ENCODE peak calls at places on chromosomes 12 and 14, in five cellular contexts. One of them, this sample, is unnamed.

GRCh38 chr12:127149226-127149964 is 1117.6 kb upstream of the TMEM132C start:
- DNase-seq in astrocyte of the spinal cord: peak; percentile 65
- DNase-seq in omental fat pad: no peak
- DNase-seq in colonic mucosa: no peak
- DNase-seq in GM19239: no peak
- DNase-seq in this sample: no peak

GRCh38 chr12:108914031-108914630 is 34.2 kb downstream of the DAO start:
- DNase-seq in astrocyte of the spinal cord: no peak
- DNase-seq in omental fat pad: peak; percentile 27
- DNase-seq in colonic mucosa: no peak
- DNase-seq in GM19239: no peak
- DNase-seq in this sample: no peak

GRCh38 chr12:5033883-5034282 is 9.8 kb upstream of the KCNA5 start:
- DNase-seq in astrocyte of the spinal cord: no peak
- DNase-seq in omental fat pad: no peak
- DNase-seq in colonic mucosa: no peak
- DNase-seq in GM19239: no peak
- DNase-seq in this sample: no peak

GRCh38 chr14:100530270-100531072 is 56.7 kb downstream of the BEGAIN start:
- DNase-seq in astrocyte of the spinal cord: no peak
- DNase-seq in omental fat pad: peak; percentile 6
- DNase-seq in colonic mucosa: peak; percentile 17
- DNase-seq in GM19239: no peak
- DNase-seq in this sample: no peak

GRCh38 chr14:61280092-61280525 is 1.0 kb downstream of the TMEM30B start:
- DNase-seq in astrocyte of the spinal cord: no peak
- DNase-seq in omental fat pad: no peak
- DNase-seq in colonic mucosa: peak; percentile 49
- DNase-seq in GM19239: no peak
- DNase-seq in this sample: peak; percentile 36

GRCh38 chr14:32202468-32202865 is 602 bp downstream of the RNU6-8 start:
- DNase-seq in astrocyte of the spinal cord: peak; percentile 62
- DNase-seq in omental fat pad: no peak
- DNase-seq in colonic mucosa: no peak
- DNase-seq in GM19239: no peak
- DNase-seq in this sample: no peak

GRCh38 chr14:90556050-90556477 is 159.2 kb downstream of the CALM1 start:
- DNase-seq in astrocyte of the spinal cord: no peak
- DNase-seq in omental fat pad: no peak
- DNase-seq in colonic mucosa: peak; percentile 23
- DNase-seq in GM19239: no peak
- DNase-seq in this sample: no peak

GRCh38 chr12:25557830-25558436 is 4.8 kb upstream of the LMNTD1 start:
- DNase-seq in astrocyte of the spinal cord: peak; percentile 51
- DNase-seq in omental fat pad: no peak
- DNase-seq in colonic mucosa: peak; percentile 30
- DNase-seq in GM19239: no peak
- DNase-seq in this sample: peak; percentile 37

GRCh38 chr14:81625343-81625742 is 91.7 kb upstream of the SEL1L start:
- DNase-seq in astrocyte of the spinal cord: no peak
- DNase-seq in omental fat pad: no peak
- DNase-seq in colonic mucosa: no peak
- DNase-seq in GM19239: no peak
- DNase-seq in this sample: no peak

GRCh38 chr12:20212658-20213387 is 155.5 kb upstream of the PDE3A start:
- DNase-seq in astrocyte of the spinal cord: peak; percentile 100
- DNase-seq in omental fat pad: peak; percentile 31
- DNase-seq in colonic mucosa: peak; percentile 66
- DNase-seq in GM19239: no peak
- DNase-seq in this sample: peak; percentile 63

GRCh38 chr12:30461011-30461670 is 234.5 kb downstream of the IPO8 start:
- DNase-seq in astrocyte of the spinal cord: no peak
- DNase-seq in omental fat pad: no peak
- DNase-seq in colonic mucosa: no peak
- DNase-seq in GM19239: no peak
- DNase-seq in this sample: no peak

GRCh38 chr12:82608706-82609105 is 78.0 kb upstream of the TMTC2 start:
- DNase-seq in astrocyte of the spinal cord: no peak
- DNase-seq in omental fat pad: no peak
- DNase-seq in colonic mucosa: no peak
- DNase-seq in GM19239: no peak
- DNase-seq in this sample: no peak

GRCh38 chr14:44041700-44042099 is 465.4 kb downstream of the FSCB start:
- DNase-seq in astrocyte of the spinal cord: no peak
- DNase-seq in omental fat pad: no peak
- DNase-seq in colonic mucosa: no peak
- DNase-seq in GM19239: no peak
- DNase-seq in this sample: no peak

GRCh38 chr12:105083551-105084105 is 630 bp downstream of the ALDH1L2 start:
- DNase-seq in astrocyte of the spinal cord: peak; percentile 70
- DNase-seq in omental fat pad: no peak
- DNase-seq in colonic mucosa: peak; percentile 30
- DNase-seq in GM19239: no peak
- DNase-seq in this sample: peak; percentile 52

GRCh38 chr14:70616646-70617045 is 16.2 kb upstream of the MED6 start:
- DNase-seq in astrocyte of the spinal cord: no peak
- DNase-seq in omental fat pad: no peak
- DNase-seq in colonic mucosa: no peak
- DNase-seq in GM19239: no peak
- DNase-seq in this sample: no peak

GRCh38 chr14:68950111-68950510 is 29.0 kb downstream of the ACTN1 start:
- DNase-seq in astrocyte of the spinal cord: no peak
- DNase-seq in omental fat pad: no peak
- DNase-seq in colonic mucosa: no peak
- DNase-seq in GM19239: no peak
- DNase-seq in this sample: no peak

GRCh38 chr14:100476012-100476822 is 111.0 kb downstream of the BEGAIN start:
- DNase-seq in astrocyte of the spinal cord: peak; percentile 99
- DNase-seq in omental fat pad: no peak
- DNase-seq in colonic mucosa: peak; percentile 37
- DNase-seq in GM19239: no peak
- DNase-seq in this sample: peak; percentile 71

GRCh38 chr14:78010688-78011087 is 159.5 kb upstream of the NRXN3 start:
- DNase-seq in astrocyte of the spinal cord: peak; percentile 61
- DNase-seq in omental fat pad: no peak
- DNase-seq in colonic mucosa: no peak
- DNase-seq in GM19239: no peak
- DNase-seq in this sample: no peak

GRCh38 chr14:52332269-52332668 is 18.2 kb downstream of the PTGER2 start:
- DNase-seq in astrocyte of the spinal cord: peak; percentile 72
- DNase-seq in omental fat pad: no peak
- DNase-seq in colonic mucosa: no peak
- DNase-seq in GM19239: no peak
- DNase-seq in this sample: no peak

GRCh38 chr12:54407183-54407905 is 11.7 kb downstream of the ITGA5 start:
- DNase-seq in astrocyte of the spinal cord: no peak
- DNase-seq in omental fat pad: no peak
- DNase-seq in colonic mucosa: no peak
- DNase-seq in GM19239: no peak
- DNase-seq in this sample: no peak

GRCh38 chr12:43306066-43306465 is 245.9 kb downstream of the ADAMTS20 start:
- DNase-seq in astrocyte of the spinal cord: peak; percentile 95
- DNase-seq in omental fat pad: no peak
- DNase-seq in colonic mucosa: no peak
- DNase-seq in GM19239: no peak
- DNase-seq in this sample: peak; percentile 17

GRCh38 chr14:36553650-36554260 is 28.7 kb downstream of the NKX2-8 start:
- DNase-seq in astrocyte of the spinal cord: peak; percentile 57
- DNase-seq in omental fat pad: no peak
- DNase-seq in colonic mucosa: no peak
- DNase-seq in GM19239: no peak
- DNase-seq in this sample: peak; percentile 32

GRCh38 chr12:18221726-18222125 is 39.6 kb upstream of the PIK3C2G start:
- DNase-seq in astrocyte of the spinal cord: no peak
- DNase-seq in omental fat pad: no peak
- DNase-seq in colonic mucosa: no peak
- DNase-seq in GM19239: no peak
- DNase-seq in this sample: no peak

GRCh38 chr14:74932401-74932901 is 9.4 kb upstream of the RPS6KL1 start:
- DNase-seq in astrocyte of the spinal cord: no peak
- DNase-seq in omental fat pad: no peak
- DNase-seq in colonic mucosa: no peak
- DNase-seq in GM19239: no peak
- DNase-seq in this sample: no peak

GRCh38 chr12:15540469-15540872 is 218.2 kb downstream of the PTPRO start:
- DNase-seq in astrocyte of the spinal cord: no peak
- DNase-seq in omental fat pad: no peak
- DNase-seq in colonic mucosa: no peak
- DNase-seq in GM19239: no peak
- DNase-seq in this sample: no peak